ENCODE peak calls at places on chromosomes 3 and 15, in six cellular contexts. T is K562, S is HepG2, O is GM12878, A is HCT116, L is H1. Z is an unnamed sample.

GRCh38 chr3:170523248-170523647 is 62.6 kb downstream of the SLC7A14 start:
- DNase-seq in L (no peak), S (no peak), A (no peak), O (no peak), T (peak; percentile 24), Z (no peak)

GRCh38 chr15:79283252-79284048 is 928 bp downstream of the ANKRD34C start:
- DNase-seq in S (no peak), O (no peak), T (peak; percentile 32), L (no peak), A (no peak), Z (peak; percentile 36)

GRCh38 chr15:89772933-89773583 is 3.1 kb upstream of the MESP2 start:
- DNase-seq in S (peak; percentile 47), T (peak; percentile 34), A (peak; percentile 29), L (no peak), O (no peak), Z (no peak)

GRCh38 chr3:25542571-25543039 is 114.5 kb downstream of the RARB start:
- DNase-seq in O (no peak), S (no peak), L (no peak), A (no peak), T (no peak), Z (no peak)

GRCh38 chr3:106518516-106518915 is 649.7 kb upstream of the CBLB start:
- DNase-seq in L (no peak), A (no peak), S (no peak), T (no peak), O (no peak), Z (no peak)

GRCh38 chr3:85678713-85679112 is 719.9 kb downstream of the CADM2 start:
- DNase-seq in L (no peak), T (no peak), S (no peak), A (no peak), O (no peak), Z (no peak)

GRCh38 chr3:53038679-53039375 is 7.0 kb downstream of the SFMBT1 start:
- DNase-seq in O (no peak), T (no peak), L (no peak), S (no peak), A (no peak), Z (no peak)

GRCh38 chr15:79592126-79592525 is 160.0 kb downstream of the MINAR1 start:
- DNase-seq in T (no peak), L (no peak), A (no peak), O (no peak), S (no peak), Z (no peak)

GRCh38 chr3:143775401-143775970 is 72.8 kb downstream of the SLC9A9 start:
- DNase-seq in T (peak; percentile 43), O (no peak), S (peak; percentile 13), A (peak; percentile 21), L (no peak), Z (no peak)

GRCh38 chr15:83284563-83285283 is at the start of gene BNC1:
- DNase-seq in T (no peak), L (no peak), A (no peak), O (no peak), S (no peak), Z (no peak)

GRCh38 chr15:33540174-33540573 is 229.4 kb downstream of the RYR3 start:
- DNase-seq in T (no peak), L (no peak), A (no peak), O (no peak), S (no peak), Z (no peak)

GRCh38 chr3:35528728-35529127 is 110.6 kb upstream of the ARPP21 start:
- DNase-seq in T (no peak), O (no peak), L (no peak), S (peak; percentile 35), A (no peak), Z (no peak)

GRCh38 chr3:70620956-70621355 is 308.5 kb upstream of the MDFIC2 start:
- DNase-seq in T (no peak), L (no peak), A (no peak), S (no peak), O (no peak), Z (no peak)

GRCh38 chr15:55587321-55588069 is 650 bp downstream of the PYGO1 start:
- DNase-seq in O (no peak), S (peak; percentile 31), T (peak; percentile 23), A (no peak), L (no peak), Z (no peak)

GRCh38 chr3:66489115-66489514 is 11.7 kb downstream of the LRIG1 start:
- DNase-seq in T (no peak), A (no peak), O (no peak), L (no peak), S (no peak), Z (no peak)

GRCh38 chr3:5144316-5144994 is 22.4 kb downstream of the ARL8B start:
- DNase-seq in A (no peak), S (no peak), O (no peak), T (no peak), L (no peak), Z (no peak)

GRCh38 chr3:136351351-136351750 is 101.2 kb downstream of the PCCB start:
- DNase-seq in L (no peak), T (no peak), O (no peak), S (no peak), A (no peak), Z (no peak)

GRCh38 chr3:24004171-24004938 is 59.3 kb downstream of the NR1D2 start:
- DNase-seq in A (no peak), O (peak; percentile 26), L (no peak), T (no peak), S (no peak), Z (no peak)

GRCh38 chr3:37886395-37886794 is 24.7 kb downstream of the CTDSPL start:
- DNase-seq in O (no peak), S (no peak), L (no peak), T (no peak), A (no peak), Z (no peak)

DNA sequence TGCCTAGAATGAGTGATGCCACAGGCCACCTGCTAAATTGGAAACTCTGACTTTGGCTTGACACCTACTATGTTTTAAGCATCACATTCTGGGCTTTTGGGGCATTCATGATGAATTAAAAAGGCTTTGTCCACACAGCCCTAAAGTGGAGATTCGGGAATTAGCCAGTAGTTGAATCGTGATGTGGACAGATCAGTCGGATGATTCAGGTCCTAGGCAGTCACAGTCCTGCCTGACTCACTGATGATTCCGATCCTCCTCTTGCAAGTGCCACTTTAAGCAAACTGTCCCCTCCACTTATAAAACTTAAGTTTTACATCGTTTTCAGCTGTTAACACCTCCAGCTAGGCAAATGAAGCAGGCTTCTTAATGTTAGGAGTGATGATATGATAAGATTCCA is 75.3 kb downstream of the SYNPR start:
- DNase-seq in A (no peak), L (no peak), S (no peak), T (no peak), O (no peak), Z (no peak)
- H3K9ac ChIP-seq in A (no peak overlapping the region), L (no peak overlapping the region), S (no peak overlapping the region), T (no peak overlapping the region), O (no peak overlapping the region), Z (no peak overlapping the region)

GRCh38 chr3:147420361-147421183 is 11.4 kb downstream of the ZIC1 start:
- DNase-seq in S (no peak), L (no peak), O (no peak), A (no peak), T (no peak), Z (no peak)

GRCh38 chr3:147422934-147423599 is 13.9 kb downstream of the ZIC1 start:
- DNase-seq in T (no peak), S (no peak), A (no peak), L (no peak), O (no peak), Z (no peak)

GRCh38 chr3:147422226-147422933 is 13.2 kb downstream of the ZIC1 start:
- DNase-seq in L (no peak), S (no peak), T (no peak), O (no peak), A (no peak), Z (no peak)

GRCh38 chr3:147419731-147420360 is 10.7 kb downstream of the ZIC1 start:
- DNase-seq in S (no peak), T (no peak), O (no peak), A (no peak), L (no peak), Z (no peak)

GRCh38 chr3:147421184-147421912 is 12.2 kb downstream of the ZIC1 start:
- DNase-seq in S (no peak), O (no peak), A (no peak), L (no peak), T (no peak), Z (no peak)
- H3K4me3 ChIP-seq in S (no peak overlapping the region), O (no peak overlapping the region), A (no peak overlapping the region), L (peak overlapping the region; percentile 55), T (no peak overlapping the region), Z (peak overlapping the region; percentile 42)

DNA sequence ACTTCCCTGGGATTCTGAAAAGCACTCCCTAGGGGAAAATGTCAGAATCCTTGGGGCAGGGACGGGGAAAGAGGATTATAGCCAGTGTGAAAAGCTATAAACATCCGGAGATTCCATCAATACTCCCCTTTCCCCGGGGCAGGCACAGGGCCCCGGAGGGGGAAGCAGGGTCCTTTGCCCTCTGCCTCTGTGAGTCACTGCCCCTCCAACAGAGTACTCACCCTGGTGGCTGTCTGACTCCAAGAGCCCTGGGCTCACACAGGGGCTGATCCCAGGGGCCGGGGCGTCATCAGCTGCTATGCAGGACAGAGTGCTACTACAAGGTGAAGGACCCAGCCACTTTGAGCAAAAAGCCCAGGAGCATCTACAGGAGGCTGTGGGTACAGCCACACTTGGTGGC is 133.0 kb upstream of the PRR20G start:
- DNase-seq in O (no peak), T (no peak), A (no peak), S (no peak), L (no peak), Z (no peak)
- TF ChIP-seq ZNF274 in O (no peak), T (no peak), A (no peak), S (no peak), L (no peak), Z (no peak)

GRCh38 chr3:186760883-186761447 is 22.4 kb upstream of the EIF4A2 start:
- DNase-seq in L (no peak), A (no peak), T (no peak), O (no peak), S (no peak), Z (no peak)

GRCh38 chr3:186759231-186759930 is 24.0 kb upstream of the EIF4A2 start:
- DNase-seq in A (no peak), S (no peak), O (no peak), L (no peak), T (peak; percentile 36), Z (no peak)

GRCh38 chr3:186757686-186758220 is 25.6 kb upstream of the EIF4A2 start:
- DNase-seq in O (no peak), A (no peak), L (no peak), S (no peak), T (no peak), Z (no peak)

GRCh38 chr3:186757214-186757613 is 26.2 kb upstream of the EIF4A2 start:
- DNase-seq in A (no peak), S (no peak), O (no peak), L (no peak), T (no peak), Z (no peak)

DNA sequence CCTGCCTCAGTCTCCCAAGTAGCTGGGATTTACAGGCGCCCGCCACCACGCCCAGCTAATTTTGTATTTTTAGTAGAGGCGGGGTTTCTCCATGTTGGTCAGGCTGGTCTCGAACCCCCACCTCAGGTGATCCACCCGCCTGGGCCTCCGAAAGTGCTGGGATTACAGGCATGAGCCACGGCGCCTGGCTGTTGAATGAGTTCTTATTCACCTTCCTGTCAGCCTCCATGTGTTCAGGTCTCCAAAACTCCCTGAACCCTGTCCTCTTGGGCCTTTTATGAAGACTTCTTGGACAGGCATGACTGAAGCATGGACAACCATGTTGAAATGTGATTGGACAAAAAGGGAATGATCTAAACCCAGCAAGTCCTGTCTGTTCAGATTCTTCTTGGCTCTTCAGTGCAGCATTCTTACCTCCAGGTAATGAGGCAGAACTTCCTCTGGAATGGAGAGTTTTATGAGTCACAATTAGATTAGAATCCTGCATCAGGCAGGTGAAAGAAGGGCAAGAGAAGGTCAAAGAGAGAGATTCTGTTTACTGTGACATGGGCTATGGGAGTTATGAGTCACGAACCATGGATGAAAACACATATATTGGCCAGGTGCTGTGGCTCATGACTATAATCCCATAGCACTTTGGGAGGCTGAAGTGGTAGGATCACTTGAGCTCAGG is 23.1 kb upstream of the EIF4A2 start:
- DNase-seq in A (peak; percentile 84), L (no peak), O (no peak), T (no peak), S (peak; percentile 46), Z (no peak)
- H3K9ac ChIP-seq in A (no peak overlapping the region), L (no peak overlapping the region), O (no peak overlapping the region), T (no peak overlapping the region), S (no peak overlapping the region), Z (no peak overlapping the region)

Z was measured in NT2/D1.